ENCODE peak calls at places on chromosomes 3 and 15, in ten cellular contexts. D is lower lobe of right lung, I is heart left ventricle, Y is tibial nerve, B is tibial artery, Z is psoas muscle, S is PC-9, J is suprapubic skin, T is esophagus squamous epithelium, V is A549. A is an unnamed sample.

GRCh38 chr15:61480295-61480694 is 251.2 kb upstream of the RORA start:
- DNase-seq in S (no peak), J (no peak), V (no peak), B (no peak), Z (no peak), I (no peak), Y (no peak), D (no peak), T (no peak), A (no peak)

GRCh38 chr15:99057020-99057419 is 47.9 kb upstream of the SYNM start:
- DNase-seq in I (no peak), V (no peak), Y (no peak), D (no peak), B (no peak), S (no peak), J (no peak), T (no peak), Z (peak; percentile 39), A (no peak)

GRCh38 chr15:50765202-50765967 is at the start of gene SPPL2A:
- DNase-seq in S (peak; percentile 43), T (peak; percentile 26), I (peak; percentile 93), D (peak; percentile 89), B (peak; percentile 72), J (peak; percentile 92), Z (peak; percentile 93), V (peak; percentile 95), Y (peak; percentile 63), A (peak; percentile 94)

GRCh38 chr3:111368061-111368460 is 173.9 kb upstream of the CD96 start:
- DNase-seq in T (no peak), D (no peak), Y (no peak), B (no peak), S (no peak), I (no peak), J (no peak), V (no peak), Z (no peak), A (no peak)

GRCh38 chr3:95718168-95718567 is 1096.2 kb upstream of the EPHA6 start:
- DNase-seq in J (no peak), S (no peak), T (no peak), Z (no peak), D (no peak), V (no peak), Y (no peak), I (no peak), B (no peak), A (no peak)

GRCh38 chr3:165642761-165643432 is 194.3 kb downstream of the BCHE start:
- DNase-seq in J (peak; percentile 67), Z (no peak), I (no peak), Y (peak; percentile 48), T (no peak), B (peak; percentile 45), S (peak; percentile 96), V (peak; percentile 38), D (no peak), A (no peak)

GRCh38 chr3:5666455-5666854 is 478.9 kb downstream of the EDEM1 start:
- DNase-seq in B (no peak), I (no peak), Z (no peak), T (no peak), Y (no peak), D (no peak), J (no peak), V (no peak), S (no peak), A (no peak)

GRCh38 chr3:126948980-126949535 is 33.9 kb upstream of the PLXNA1 start:
- DNase-seq in B (no peak), Z (peak; percentile 26), Y (no peak), I (no peak), D (no peak), S (no peak), V (no peak), J (peak; percentile 40), T (no peak), A (no peak)

GRCh38 chr3:186653984-186654383 is 11.8 kb upstream of the HRG start:
- DNase-seq in V (peak; percentile 15), J (no peak), T (no peak), Y (no peak), D (no peak), Z (no peak), B (no peak), S (no peak), I (no peak), A (no peak)
- TF ChIP-seq CTCF in V (no peak), J (no peak), T (no peak), Y (no peak), D (no peak), Z (no peak), B (no peak), S (no peak), I (no peak), A (no peak)

GRCh38 chr3:125037498-125038150 is 18.2 kb downstream of the HEG1 start:
- DNase-seq in V (no peak), Z (no peak), T (no peak), J (no peak), B (no peak), S (no peak), I (no peak), D (no peak), Y (no peak), A (no peak)

GRCh38 chr3:125042725-125043406 is 12.9 kb downstream of the HEG1 start:
- DNase-seq in I (peak; percentile 78), T (no peak), B (peak; percentile 64), J (peak; percentile 73), S (no peak), Z (peak; percentile 79), Y (peak; percentile 44), V (no peak), D (no peak), A (no peak)

GRCh38 chr3:125035217-125035616 is 20.6 kb downstream of the HEG1 start:
- DNase-seq in S (no peak), I (no peak), B (no peak), T (no peak), D (no peak), Z (no peak), Y (no peak), J (no peak), V (no peak), A (no peak)

GRCh38 chr3:125039897-125040175 is 16.0 kb downstream of the HEG1 start:
- DNase-seq in T (no peak), B (no peak), V (no peak), I (no peak), Y (no peak), D (no peak), Z (no peak), J (no peak), S (no peak), A (no peak)

GRCh38 chr3:125039041-125039896 is 16.5 kb downstream of the HEG1 start:
- DNase-seq in B (no peak), D (no peak), Z (no peak), J (no peak), I (no peak), S (no peak), Y (no peak), T (no peak), V (no peak), A (no peak)
- H3K4me1 ChIP-seq in B (peaks cover 50% of the 10 kb centered on the region), D (peaks cover 74% of the 10 kb centered on the region), Z (peaks cover 37% of the 10 kb centered on the region), J (peaks cover 52% of the 10 kb centered on the region), I (peaks cover 61% of the 10 kb centered on the region), S (no peaks in the 10 kb centered on the region), Y (peaks cover 11% of the 10 kb centered on the region), T (peaks cover 72% of the 10 kb centered on the region), V (no peaks in the 10 kb centered on the region), A (peaks cover 57% of the 10 kb centered on the region)

GRCh38 chr15:25067725-25068309 is 113.0 kb downstream of the SNRPN start:
- DNase-seq in T (no peak), I (no peak), B (no peak), V (no peak), J (no peak), Z (no peak), Y (no peak), S (no peak), D (no peak), A (peak; percentile 25)

GRCh38 chr15:25070357-25070963 is 115.7 kb downstream of the SNRPN start:
- DNase-seq in T (no peak), B (no peak), I (peak; percentile 14), J (no peak), Y (no peak), Z (no peak), V (no peak), S (no peak), D (no peak), A (no peak)

GRCh38 chr15:25065876-25066275 is 111.1 kb downstream of the SNRPN start:
- DNase-seq in S (no peak), I (no peak), D (no peak), T (no peak), J (no peak), B (no peak), Z (no peak), V (no peak), Y (no peak), A (peak; percentile 50)

GRCh38 chr15:25066708-25067107 is 111.9 kb downstream of the SNRPN start:
- DNase-seq in Z (no peak), Y (no peak), J (no peak), T (no peak), B (no peak), S (no peak), I (no peak), V (no peak), D (no peak), A (peak; percentile 12)

DNA sequence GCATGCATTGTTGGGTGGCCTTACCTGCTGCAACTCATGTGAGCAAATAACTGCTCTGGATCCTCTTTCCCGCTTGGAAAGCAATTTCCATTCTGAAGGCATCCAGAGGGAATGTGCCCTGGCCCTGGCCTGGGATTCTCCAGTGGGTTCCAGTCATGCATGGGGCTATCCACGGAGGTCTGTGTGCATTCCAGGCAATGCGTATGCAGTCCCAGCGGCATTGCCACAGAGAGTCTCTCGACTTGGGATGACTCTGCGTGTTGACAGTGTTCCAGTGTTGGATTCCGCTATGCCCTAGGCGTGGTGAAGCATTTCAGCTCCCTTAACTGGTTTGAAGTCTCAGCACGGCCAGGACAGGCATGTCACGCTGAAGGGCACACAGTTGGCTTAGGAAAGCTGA is 113.9 kb downstream of the SNRPN start:
- DNase-seq in Z (no peak), Y (no peak), V (no peak), T (no peak), J (no peak), I (no peak), S (no peak), B (no peak), D (no peak), A (peak; percentile 10)
- H3K9me3 ChIP-seq in Z (peaks cover 98% of the 10 kb centered on the region), Y (peaks cover 98% of the 10 kb centered on the region), V (peaks cover 84% of the 10 kb centered on the region), T (peaks cover 100% of the 10 kb centered on the region), J (peaks cover 91% of the 10 kb centered on the region), I (peaks cover 100% of the 10 kb centered on the region), S (no peaks in the 10 kb centered on the region), B (peaks cover 100% of the 10 kb centered on the region), D (peaks cover 100% of the 10 kb centered on the region), A (peaks cover 100% of the 10 kb centered on the region)

DNA sequence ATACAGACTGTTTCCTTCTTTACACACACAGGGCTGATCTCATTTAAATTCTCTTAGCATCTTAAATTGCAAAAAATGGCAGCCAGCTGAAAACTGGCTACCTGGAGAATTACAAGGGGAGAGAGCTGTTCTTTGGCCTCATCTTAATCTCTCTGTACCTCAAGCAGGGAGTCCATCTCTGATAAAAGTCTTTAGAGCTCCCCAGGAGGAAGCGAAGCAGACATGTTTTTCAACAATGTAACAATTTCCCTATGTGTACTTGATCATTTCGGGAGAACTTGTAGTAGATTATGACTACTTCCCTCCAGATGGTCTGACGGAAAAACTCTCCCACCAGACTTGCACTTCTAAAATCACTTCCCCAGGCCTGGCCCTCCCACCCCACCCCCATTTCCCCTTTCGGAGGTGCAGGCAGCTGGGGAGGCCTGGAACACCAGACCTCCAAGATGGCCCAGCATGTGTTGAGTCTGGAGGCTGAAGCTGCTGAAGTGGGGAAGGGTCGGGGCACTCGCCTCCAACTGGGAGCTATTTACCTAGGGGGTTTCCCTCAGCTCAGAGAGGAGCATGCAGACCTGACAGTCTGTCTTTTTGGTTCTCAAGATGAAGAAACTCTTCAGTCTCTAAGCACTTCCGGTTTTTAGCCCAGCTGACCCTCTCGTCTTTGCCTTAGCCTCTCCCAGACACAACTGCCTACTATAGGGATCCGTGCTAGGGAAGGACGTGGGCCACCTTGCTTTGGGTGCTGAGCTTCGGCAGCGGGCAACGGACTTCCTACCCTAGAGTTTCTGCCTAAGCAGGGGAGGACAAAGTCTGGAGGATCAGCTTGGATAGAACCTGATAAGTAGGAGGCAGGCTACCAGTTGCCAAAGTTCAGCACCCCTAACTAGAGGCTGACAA is 164.0 kb upstream of the TBL1XR1 start:
- DNase-seq in Y (no peak), D (no peak), B (no peak), S (no peak), V (no peak), J (no peak), Z (no peak), I (no peak), T (no peak), A (peak; percentile 70)
- TF ChIP-seq CTCF in Y (no peak), D (no peak), B (no peak), S (no peak), V (no peak), J (no peak), Z (no peak), I (no peak), T (no peak), A (no peak)